ENCODE peak calls at places on chromosomes 3 and 15, in nine cellular contexts. One of them, this sample, is unnamed.

GRCh38 chr3:72380193-72380592 is 468.1 kb downstream of the SHQ1 start:
- DNase-seq in amygdala: no peak
- DNase-seq in activated T-cell treated with anti-CD3 and anti-CD28 coated beads for 1 hour: no peak
- DNase-seq in KBM-7: no peak
- DNase-seq in ovary: no peak
- DNase-seq in EL: peak
- DNase-seq in stimulated activated CD4-positive, alpha-beta T cell treated with anti-CD3 and anti-CD28 coated beads, Interleukin-12 subunit alpha, Interleukin-12 subunit beta, amount 100 ng/mL, for 48 hours: no peak
- DNase-seq in SK-N-SH: no peak
- DNase-seq in activated effector memory CD4-positive, alpha-beta T cell treated with anti-CD3 and anti-CD28 coated beads, Interleukin-2, amount 50 U/mL, for 16 hours: no peak
- DNase-seq in this sample: no peak

GRCh38 chr15:66603301-66604179 is 37.7 kb upstream of the LCTL start:
- DNase-seq in stimulated activated CD4-positive, alpha-beta T cell treated with anti-CD3 and anti-CD28 coated beads, Interleukin-12 subunit alpha, Interleukin-12 subunit beta, amount 100 ng/mL, for 48 hours: peak
- DNase-seq in SK-N-SH: peak
- DNase-seq in KBM-7: peak
- DNase-seq in amygdala: no peak
- DNase-seq in EL: peak
- DNase-seq in ovary: peak
- DNase-seq in activated T-cell treated with anti-CD3 and anti-CD28 coated beads for 1 hour: peak
- DNase-seq in activated effector memory CD4-positive, alpha-beta T cell treated with anti-CD3 and anti-CD28 coated beads, Interleukin-2, amount 50 U/mL, for 16 hours: peak
- DNase-seq in this sample: peak

GRCh38 chr3:5767304-5767703 is 579.8 kb downstream of the EDEM1 start:
- DNase-seq in stimulated activated CD4-positive, alpha-beta T cell treated with anti-CD3 and anti-CD28 coated beads, Interleukin-12 subunit alpha, Interleukin-12 subunit beta, amount 100 ng/mL, for 48 hours: no peak
- DNase-seq in activated effector memory CD4-positive, alpha-beta T cell treated with anti-CD3 and anti-CD28 coated beads, Interleukin-2, amount 50 U/mL, for 16 hours: no peak
- DNase-seq in EL: no peak
- DNase-seq in activated T-cell treated with anti-CD3 and anti-CD28 coated beads for 1 hour: no peak
- DNase-seq in KBM-7: no peak
- DNase-seq in SK-N-SH: no peak
- DNase-seq in amygdala: no peak
- DNase-seq in ovary: no peak
- DNase-seq in this sample: no peak

GRCh38 chr15:82176528-82176927 is 86.0 kb downstream of the EFL1 start:
- DNase-seq in KBM-7: no peak
- DNase-seq in stimulated activated CD4-positive, alpha-beta T cell treated with anti-CD3 and anti-CD28 coated beads, Interleukin-12 subunit alpha, Interleukin-12 subunit beta, amount 100 ng/mL, for 48 hours: no peak
- DNase-seq in activated T-cell treated with anti-CD3 and anti-CD28 coated beads for 1 hour: no peak
- DNase-seq in activated effector memory CD4-positive, alpha-beta T cell treated with anti-CD3 and anti-CD28 coated beads, Interleukin-2, amount 50 U/mL, for 16 hours: no peak
- DNase-seq in ovary: no peak
- DNase-seq in EL: no peak
- DNase-seq in SK-N-SH: no peak
- DNase-seq in amygdala: no peak
- DNase-seq in this sample: no peak

GRCh38 chr3:136818851-136819783 is at the start of gene SLC35G2:
- DNase-seq in EL: peak
- DNase-seq in activated effector memory CD4-positive, alpha-beta T cell treated with anti-CD3 and anti-CD28 coated beads, Interleukin-2, amount 50 U/mL, for 16 hours: peak
- DNase-seq in stimulated activated CD4-positive, alpha-beta T cell treated with anti-CD3 and anti-CD28 coated beads, Interleukin-12 subunit alpha, Interleukin-12 subunit beta, amount 100 ng/mL, for 48 hours: peak
- DNase-seq in SK-N-SH: peak
- DNase-seq in amygdala: peak
- DNase-seq in ovary: peak
- DNase-seq in activated T-cell treated with anti-CD3 and anti-CD28 coated beads for 1 hour: peak
- DNase-seq in KBM-7: peak
- DNase-seq in this sample: peak

GRCh38 chr3:107124885-107125284 is 252.4 kb upstream of the CCDC54 start:
- DNase-seq in stimulated activated CD4-positive, alpha-beta T cell treated with anti-CD3 and anti-CD28 coated beads, Interleukin-12 subunit alpha, Interleukin-12 subunit beta, amount 100 ng/mL, for 48 hours: no peak
- DNase-seq in amygdala: no peak
- DNase-seq in SK-N-SH: no peak
- DNase-seq in activated T-cell treated with anti-CD3 and anti-CD28 coated beads for 1 hour: no peak
- DNase-seq in activated effector memory CD4-positive, alpha-beta T cell treated with anti-CD3 and anti-CD28 coated beads, Interleukin-2, amount 50 U/mL, for 16 hours: no peak
- DNase-seq in EL: peak
- DNase-seq in ovary: peak
- DNase-seq in KBM-7: no peak
- DNase-seq in this sample: no peak

GRCh38 chr15:80929225-80929624 is 60.4 kb downstream of the MESD start:
- DNase-seq in activated effector memory CD4-positive, alpha-beta T cell treated with anti-CD3 and anti-CD28 coated beads, Interleukin-2, amount 50 U/mL, for 16 hours: no peak
- DNase-seq in stimulated activated CD4-positive, alpha-beta T cell treated with anti-CD3 and anti-CD28 coated beads, Interleukin-12 subunit alpha, Interleukin-12 subunit beta, amount 100 ng/mL, for 48 hours: no peak
- DNase-seq in SK-N-SH: no peak
- DNase-seq in amygdala: no peak
- DNase-seq in EL: peak
- DNase-seq in ovary: no peak
- DNase-seq in KBM-7: no peak
- DNase-seq in activated T-cell treated with anti-CD3 and anti-CD28 coated beads for 1 hour: no peak
- DNase-seq in this sample: peak

GRCh38 chr3:146503459-146504202 is 34.3 kb upstream of the PLSCR2 start:
- DNase-seq in amygdala: no peak
- DNase-seq in EL: peak
- DNase-seq in stimulated activated CD4-positive, alpha-beta T cell treated with anti-CD3 and anti-CD28 coated beads, Interleukin-12 subunit alpha, Interleukin-12 subunit beta, amount 100 ng/mL, for 48 hours: no peak
- DNase-seq in SK-N-SH: no peak
- DNase-seq in KBM-7: no peak
- DNase-seq in activated effector memory CD4-positive, alpha-beta T cell treated with anti-CD3 and anti-CD28 coated beads, Interleukin-2, amount 50 U/mL, for 16 hours: no peak
- DNase-seq in ovary: no peak
- DNase-seq in activated T-cell treated with anti-CD3 and anti-CD28 coated beads for 1 hour: no peak
- DNase-seq in this sample: peak

GRCh38 chr3:159814161-159814560 is 174.5 kb upstream of the IL12A start:
- DNase-seq in amygdala: no peak
- DNase-seq in KBM-7: no peak
- DNase-seq in EL: peak
- DNase-seq in ovary: no peak
- DNase-seq in SK-N-SH: no peak
- DNase-seq in activated effector memory CD4-positive, alpha-beta T cell treated with anti-CD3 and anti-CD28 coated beads, Interleukin-2, amount 50 U/mL, for 16 hours: no peak
- DNase-seq in stimulated activated CD4-positive, alpha-beta T cell treated with anti-CD3 and anti-CD28 coated beads, Interleukin-12 subunit alpha, Interleukin-12 subunit beta, amount 100 ng/mL, for 48 hours: no peak
- DNase-seq in activated T-cell treated with anti-CD3 and anti-CD28 coated beads for 1 hour: no peak
- DNase-seq in this sample: peak

GRCh38 chr3:71208273-71209095 is 375.0 kb downstream of the FOXP1 start:
- DNase-seq in activated T-cell treated with anti-CD3 and anti-CD28 coated beads for 1 hour: no peak
- DNase-seq in SK-N-SH: no peak
- DNase-seq in activated effector memory CD4-positive, alpha-beta T cell treated with anti-CD3 and anti-CD28 coated beads, Interleukin-2, amount 50 U/mL, for 16 hours: no peak
- DNase-seq in ovary: no peak
- DNase-seq in stimulated activated CD4-positive, alpha-beta T cell treated with anti-CD3 and anti-CD28 coated beads, Interleukin-12 subunit alpha, Interleukin-12 subunit beta, amount 100 ng/mL, for 48 hours: no peak
- DNase-seq in EL: no peak
- DNase-seq in amygdala: no peak
- DNase-seq in KBM-7: peak
- DNase-seq in this sample: no peak

This sample was measured in osteoblast.